ENCODE peak calls at places on chromosome 1, in eight cellular contexts. One of them, this sample, is unnamed.

GRCh38 chr1:110673197-110673701 is 1.5 kb downstream of the KCNA3 start:
- DNase-seq in AG04450: no peak
- DNase-seq in germinal center: no peak
- DNase-seq in ELR: no peak
- DNase-seq in NCI-H748 treated with DMSO at 0.1 percent for 48 hours: peak; percentile 40
- DNase-seq in ACHN: no peak
- DNase-seq in iPS-NIHi11: no peak
- DNase-seq in iris pigment epithelial cell: no peak
- DNase-seq in this sample: no peak

GRCh38 chr1:71093938-71094337 is 13.1 kb upstream of the ZRANB2 start:
- DNase-seq in AG04450: no peak
- DNase-seq in germinal center: no peak
- DNase-seq in ELR: peak; percentile 43
- DNase-seq in NCI-H748 treated with DMSO at 0.1 percent for 48 hours: no peak
- DNase-seq in ACHN: peak; percentile 29
- DNase-seq in iPS-NIHi11: no peak
- DNase-seq in iris pigment epithelial cell: peak; percentile 38
- DNase-seq in this sample: no peak

GRCh38 chr1:91799863-91800262 is 86.1 kb downstream of the TGFBR3 start:
- DNase-seq in AG04450: no peak
- DNase-seq in germinal center: no peak
- DNase-seq in ELR: peak; percentile 32
- DNase-seq in NCI-H748 treated with DMSO at 0.1 percent for 48 hours: no peak
- DNase-seq in ACHN: no peak
- DNase-seq in iPS-NIHi11: no peak
- DNase-seq in iris pigment epithelial cell: no peak
- DNase-seq in this sample: no peak

GRCh38 chr1:53583903-53584210 is 124.7 kb downstream of the DMRTB1 start:
- DNase-seq in AG04450: no peak
- DNase-seq in germinal center: no peak
- DNase-seq in ELR: no peak
- DNase-seq in NCI-H748 treated with DMSO at 0.1 percent for 48 hours: no peak
- DNase-seq in ACHN: no peak
- DNase-seq in iPS-NIHi11: no peak
- DNase-seq in iris pigment epithelial cell: no peak
- DNase-seq in this sample: no peak

GRCh38 chr1:9888886-9889285 is 21.2 kb downstream of the CTNNBIP1 start:
- DNase-seq in AG04450: no peak
- DNase-seq in germinal center: no peak
- DNase-seq in ELR: no peak
- DNase-seq in NCI-H748 treated with DMSO at 0.1 percent for 48 hours: no peak
- DNase-seq in ACHN: no peak
- DNase-seq in iPS-NIHi11: no peak
- DNase-seq in iris pigment epithelial cell: no peak
- DNase-seq in this sample: no peak

GRCh38 chr1:116710326-116711060 is 43.0 kb upstream of the IGSF3 start:
- DNase-seq in AG04450: no peak
- DNase-seq in germinal center: no peak
- DNase-seq in ELR: no peak
- DNase-seq in NCI-H748 treated with DMSO at 0.1 percent for 48 hours: no peak
- DNase-seq in ACHN: no peak
- DNase-seq in iPS-NIHi11: no peak
- DNase-seq in iris pigment epithelial cell: no peak
- DNase-seq in this sample: no peak

GRCh38 chr1:35369922-35370671 is 101.6 kb downstream of the ZMYM4 start:
- DNase-seq in AG04450: peak; percentile 61
- DNase-seq in germinal center: no peak
- DNase-seq in ELR: peak; percentile 32
- DNase-seq in NCI-H748 treated with DMSO at 0.1 percent for 48 hours: no peak
- DNase-seq in ACHN: no peak
- DNase-seq in iPS-NIHi11: no peak
- DNase-seq in iris pigment epithelial cell: peak; percentile 85
- DNase-seq in this sample: peak; percentile 73

GRCh38 chr1:232123775-232124659 is 497.4 kb downstream of the DISC1 start:
- DNase-seq in AG04450: no peak
- DNase-seq in germinal center: no peak
- DNase-seq in ELR: peak; percentile 52
- DNase-seq in NCI-H748 treated with DMSO at 0.1 percent for 48 hours: no peak
- DNase-seq in ACHN: no peak
- DNase-seq in iPS-NIHi11: no peak
- DNase-seq in iris pigment epithelial cell: peak; percentile 25
- DNase-seq in this sample: peak; percentile 3

GRCh38 chr1:175824079-175824478 is 80.7 kb upstream of the TNR start:
- DNase-seq in AG04450: no peak
- DNase-seq in germinal center: no peak
- DNase-seq in ELR: no peak
- DNase-seq in NCI-H748 treated with DMSO at 0.1 percent for 48 hours: no peak
- DNase-seq in ACHN: peak; percentile 31
- DNase-seq in iPS-NIHi11: peak; percentile 37
- DNase-seq in iris pigment epithelial cell: no peak
- DNase-seq in this sample: no peak

GRCh38 chr1:153598309-153599172 is 14.4 kb downstream of the S100A16 start:
- DNase-seq in AG04450: no peak
- DNase-seq in germinal center: peak; percentile 91
- DNase-seq in ELR: peak; percentile 89
- DNase-seq in NCI-H748 treated with DMSO at 0.1 percent for 48 hours: no peak
- DNase-seq in ACHN: no peak
- DNase-seq in iPS-NIHi11: peak; percentile 79
- DNase-seq in iris pigment epithelial cell: peak; percentile 66
- DNase-seq in this sample: peak; percentile 70

GRCh38 chr1:76465030-76465429 is 390.5 kb downstream of the ST6GALNAC3 start:
- DNase-seq in AG04450: no peak
- DNase-seq in germinal center: no peak
- DNase-seq in ELR: peak; percentile 27
- DNase-seq in NCI-H748 treated with DMSO at 0.1 percent for 48 hours: no peak
- DNase-seq in ACHN: no peak
- DNase-seq in iPS-NIHi11: no peak
- DNase-seq in iris pigment epithelial cell: peak; percentile 63
- DNase-seq in this sample: no peak

GRCh38 chr1:19113362-19114092 is 96.5 kb downstream of the UBR4 start:
- DNase-seq in AG04450: no peak
- DNase-seq in germinal center: peak; percentile 61
- DNase-seq in ELR: peak; percentile 56
- DNase-seq in NCI-H748 treated with DMSO at 0.1 percent for 48 hours: no peak
- DNase-seq in ACHN: peak; percentile 61
- DNase-seq in iPS-NIHi11: peak; percentile 62
- DNase-seq in iris pigment epithelial cell: peak; percentile 33
- DNase-seq in this sample: no peak

GRCh38 chr1:212302745-212303383 is 17.7 kb downstream of the PPP2R5A start:
- DNase-seq in AG04450: no peak
- DNase-seq in germinal center: no peak
- DNase-seq in ELR: peak; percentile 16
- DNase-seq in NCI-H748 treated with DMSO at 0.1 percent for 48 hours: no peak
- DNase-seq in ACHN: no peak
- DNase-seq in iPS-NIHi11: no peak
- DNase-seq in iris pigment epithelial cell: peak; percentile 78
- DNase-seq in this sample: no peak

This sample was measured in glomerular endothelial cell.